ENCODE peak calls at places on chromosomes 11 and 22, in four cellular contexts. S is SK-N-SH, U is GM12878, V is K562. Y is an unnamed sample.

GRCh38 chr11:112212710-112213109 is 13.5 kb upstream of the PTS start:
- DNase-seq in V (no peak), S (no peak), U (no peak), Y (no peak)

GRCh38 chr22:44684506-44685383 is 17.3 kb upstream of the PRR5 start:
- DNase-seq in S (peak), U (peak), V (peak), Y (peak)

GRCh38 chr11:34680918-34681554 is 60.1 kb downstream of the EHF start:
- DNase-seq in V (no peak), U (no peak), S (no peak), Y (no peak)

GRCh38 chr11:68678031-68678441 is 6.3 kb upstream of the GAL start:
- DNase-seq in V (no peak), S (no peak), U (no peak), Y (no peak)

GRCh38 chr11:125036933-125037332 is 26.2 kb upstream of the SLC37A2 start:
- DNase-seq in V (no peak), U (no peak), S (no peak), Y (no peak)

GRCh38 chr11:30889116-30889765 is 303.1 kb upstream of the MPPED2 start:
- DNase-seq in S (no peak), V (no peak), U (no peak), Y (no peak)

GRCh38 chr11:107791343-107792048 is 67.1 kb downstream of the SLC35F2 start:
- DNase-seq in U (no peak), S (no peak), V (no peak), Y (no peak)

GRCh38 chr22:49213731-49214352 is 613.8 kb downstream of the BRD1 start:
- DNase-seq in U (no peak), V (no peak), S (no peak), Y (peak)

GRCh38 chr11:110296226-110297081 is at the start of gene RDX:
- DNase-seq in V (peak), U (no peak), S (peak), Y (peak)

GRCh38 chr11:67517784-67518552 is 5.3 kb downstream of the CABP2 start:
- DNase-seq in V (no peak), U (no peak), S (no peak), Y (no peak)

GRCh38 chr11:116590844-116591575 is 181.8 kb downstream of the BUD13 start:
- DNase-seq in V (no peak), S (no peak), U (no peak), Y (no peak)

GRCh38 chr22:45804986-45805325 is 133.3 kb downstream of the ATXN10 start:
- DNase-seq in S (no peak), U (no peak), V (no peak), Y (no peak)

GRCh38 chr11:63564056-63564784 is 1.0 kb upstream of the PLAAT2 start:
- DNase-seq in U (peak), V (no peak), S (no peak), Y (no peak)

GRCh38 chr22:39240841-39241631 is 3.7 kb downstream of the PDGFB start:
- DNase-seq in U (no peak), S (no peak), V (no peak), Y (no peak)

GRCh38 chr11:36540998-36541397 is 26.8 kb upstream of the RAG1 start:
- DNase-seq in V (peak), U (peak), S (peak), Y (peak)

GRCh38 chr11:87266751-87267150 is 229.0 kb downstream of the TMEM135 start:
- DNase-seq in U (no peak), V (peak), S (no peak), Y (no peak)

GRCh38 chr11:6646040-6646439 is 9.6 kb downstream of the DCHS1 start:
- DNase-seq in S (no peak), V (peak), U (no peak), Y (no peak)

GRCh38 chr22:28711820-28712777 is 29.5 kb downstream of the CHEK2 start:
- DNase-seq in S (no peak), U (no peak), V (peak), Y (no peak)

GRCh38 chr22:24893341-24894070 is 53.0 kb downstream of the LHFPL7 start:
- DNase-seq in U (no peak), V (no peak), S (no peak), Y (no peak)

GRCh38 chr22:24894998-24895397 is 51.5 kb downstream of the LHFPL7 start:
- DNase-seq in S (peak), U (no peak), V (no peak), Y (peak)

DNA sequence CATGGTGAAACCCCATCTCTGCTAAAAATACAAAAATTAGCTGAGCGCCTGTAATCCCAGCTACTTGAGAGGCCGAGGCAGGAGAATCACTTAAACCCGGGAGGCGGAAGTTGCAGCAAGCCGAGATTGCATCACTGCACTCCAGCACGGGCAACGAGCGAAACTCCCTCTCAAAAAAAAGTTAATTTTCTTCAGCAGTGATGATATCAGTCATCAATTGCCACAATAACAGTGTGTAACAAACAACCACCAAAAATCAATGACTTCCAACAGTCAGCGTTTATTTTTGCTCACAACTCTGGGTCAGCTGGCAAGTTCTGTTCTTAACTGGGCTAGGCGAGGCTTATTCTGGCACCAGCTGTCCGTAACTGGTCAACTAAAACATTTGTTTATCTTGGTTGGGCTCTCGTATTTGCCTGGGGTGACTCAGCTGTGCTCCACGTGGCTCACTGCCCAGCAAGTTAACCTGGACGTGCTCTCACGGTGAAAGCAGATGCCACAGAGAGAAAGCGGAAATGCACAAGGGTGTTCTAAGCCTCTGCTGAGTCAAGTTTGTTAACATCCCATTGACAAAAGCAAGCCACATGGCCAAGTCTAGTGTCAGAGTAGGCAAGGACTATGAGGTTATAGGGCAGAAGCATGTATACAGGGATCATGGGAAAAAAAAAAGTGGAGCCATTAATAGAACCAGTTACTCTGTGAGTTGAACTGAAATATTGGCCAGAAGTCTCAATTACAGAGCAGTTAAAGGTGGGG is 52.1 kb downstream of the LHFPL7 start:
- DNase-seq in U (no peak), S (peak), V (no peak), Y (no peak)
- TF ChIP-seq USF1 in U (no peak), S (peak), V (peak), Y (no peak)

GRCh38 chr11:27913650-27914049 is 194.3 kb downstream of the KIF18A start:
- DNase-seq in V (no peak), U (no peak), S (no peak), Y (no peak)
- TF ChIP-seq USF1 in V (no peak), U (no peak), S (no peak), Y (no peak)

DNA sequence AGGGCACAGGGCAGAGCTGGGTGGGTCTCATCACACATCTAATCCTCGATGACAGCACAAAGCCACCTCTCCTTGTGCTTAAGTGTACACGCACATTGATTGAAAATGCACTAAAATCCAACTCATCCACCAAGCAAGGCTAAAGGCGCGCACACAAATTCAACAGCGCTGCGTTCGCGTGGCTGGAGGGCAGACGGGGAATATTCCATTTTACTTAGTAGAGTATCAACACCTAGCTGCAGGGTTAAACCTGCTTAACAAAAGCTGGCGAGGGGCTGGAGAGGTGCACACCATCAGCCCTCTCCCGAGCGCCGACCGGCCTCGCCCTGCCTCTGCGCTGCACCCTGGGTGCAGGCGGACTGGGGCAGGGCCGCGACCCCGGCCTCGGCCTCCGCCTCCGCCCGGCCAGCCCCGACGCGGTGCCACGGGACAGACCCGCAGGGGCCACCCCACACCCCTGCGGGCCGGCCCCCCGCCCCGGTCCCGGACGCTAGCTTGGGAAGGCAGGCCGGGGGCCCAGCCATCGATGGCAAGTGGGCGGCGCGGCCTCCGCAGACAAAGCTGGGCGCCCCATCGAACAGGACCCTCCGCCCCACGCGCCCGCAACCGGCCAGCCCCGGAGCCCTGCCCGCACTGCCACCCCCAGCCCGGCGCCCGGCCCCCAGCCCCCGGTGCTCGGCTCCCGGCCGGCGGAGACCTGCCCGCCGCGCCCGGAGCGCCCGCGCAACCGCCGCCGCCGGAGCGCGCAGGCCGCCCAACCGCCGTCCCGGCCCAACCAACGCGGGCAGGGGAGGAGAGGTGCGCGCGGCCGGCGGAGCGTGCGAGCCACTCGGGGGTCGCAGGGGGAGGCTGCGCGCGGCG is 914 bp downstream of the PRDM10 start:
- DNase-seq in S (no peak), V (no peak), U (no peak), Y (peak)
- TF ChIP-seq USF1 in S (no peak), V (no peak), U (no peak), Y (no peak)

DNA sequence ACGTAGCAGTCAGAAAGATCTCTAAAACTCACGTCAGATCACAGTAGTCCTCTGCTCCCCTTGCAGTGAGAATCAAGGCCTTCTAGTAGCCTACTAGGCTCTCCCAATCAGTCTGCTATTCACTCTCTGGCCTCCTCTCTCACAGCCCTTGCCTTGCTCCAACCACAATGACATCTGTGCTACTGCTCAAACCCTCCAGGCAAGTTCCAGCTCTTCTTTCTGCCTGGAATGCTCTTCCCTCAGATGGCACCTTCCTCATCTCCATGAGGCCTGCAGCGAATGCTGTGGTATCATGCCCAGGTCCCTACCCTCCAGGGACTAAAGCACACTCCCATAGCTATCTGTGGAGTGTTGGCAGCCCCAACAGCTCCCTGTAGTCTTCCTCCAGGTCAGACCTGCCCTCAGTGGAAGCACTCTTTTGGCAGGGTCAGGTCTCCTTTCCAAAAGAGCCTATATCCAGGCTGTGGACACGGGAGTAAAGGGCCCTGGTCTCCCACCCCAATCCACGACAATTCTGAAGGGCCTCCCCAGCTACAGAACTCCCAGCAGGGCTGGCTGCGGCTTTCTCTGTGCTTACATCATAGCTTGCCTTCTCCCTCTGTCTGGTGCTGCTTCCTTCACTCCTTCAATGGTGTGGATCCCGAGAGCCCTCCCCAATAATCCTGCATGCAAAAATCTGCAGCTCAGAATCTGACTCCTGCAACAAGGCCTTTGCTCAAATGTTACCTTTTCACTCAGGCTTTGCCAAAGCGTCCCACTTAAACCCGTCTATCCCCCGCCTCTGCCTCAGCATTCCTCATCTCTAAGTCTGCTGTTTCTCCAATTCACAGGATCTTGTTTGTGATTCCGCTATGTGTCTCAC is 8.9 kb downstream of the HIRA start:
- DNase-seq in U (no peak), S (no peak), V (no peak), Y (no peak)
- TF ChIP-seq USF1 in U (no peak), S (no peak), V (no peak), Y (no peak)

DNA sequence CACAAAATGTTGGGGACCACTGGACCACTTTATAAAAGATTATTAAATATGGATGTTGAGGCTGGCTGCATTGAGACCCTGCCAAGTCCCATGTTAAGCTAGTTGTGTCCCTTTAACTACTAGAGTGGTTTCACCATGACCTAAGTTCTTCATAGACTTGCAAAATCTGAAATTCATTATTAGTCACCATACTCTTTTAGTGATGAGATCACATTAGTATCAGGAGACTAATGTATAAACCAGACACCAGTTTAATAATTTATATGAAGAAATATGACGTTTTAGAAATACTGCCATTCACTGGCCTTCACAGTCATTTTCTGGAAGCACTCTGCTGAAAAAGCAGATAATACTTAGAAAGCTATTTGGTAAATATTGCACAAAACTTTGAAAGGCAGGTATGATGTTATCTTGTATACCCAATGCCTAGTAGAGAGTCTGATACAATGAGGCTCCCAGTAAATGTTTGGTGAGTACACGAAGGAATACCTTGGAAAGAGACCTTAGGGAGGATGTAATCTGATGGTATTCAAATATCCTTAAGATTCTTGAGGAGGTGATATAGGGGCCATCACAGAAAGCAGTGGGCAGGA is 728.2 kb upstream of the ANO5 start:
- DNase-seq in U (no peak), V (no peak), S (no peak), Y (no peak)
- TF ChIP-seq USF1 in U (no peak), V (no peak), S (no peak), Y (no peak)

DNA sequence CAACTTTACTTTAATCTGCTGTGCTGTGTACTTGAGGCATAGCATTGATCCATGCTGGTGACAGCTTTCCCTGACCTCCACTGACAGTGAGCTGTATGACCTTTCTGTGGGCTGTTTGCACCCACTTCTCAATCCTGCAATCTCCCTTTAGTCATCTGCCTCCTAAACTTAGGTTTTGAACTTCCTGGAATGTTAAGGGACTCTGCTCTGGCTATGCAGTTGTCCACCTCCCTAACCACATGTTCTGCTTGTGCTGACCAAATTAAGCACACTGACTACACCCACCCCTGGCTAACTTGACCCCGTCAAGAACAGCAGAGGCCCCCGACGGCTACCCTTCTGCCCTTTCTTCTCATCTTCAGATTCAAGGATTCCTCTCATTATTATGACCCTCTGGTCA is 89.1 kb upstream of the NTM start:
- DNase-seq in V (no peak), U (no peak), S (no peak), Y (no peak)
- TF ChIP-seq USF1 in V (no peak), U (no peak), S (no peak), Y (no peak)

GRCh38 chr11:115238086-115238485 is 266.1 kb downstream of the CADM1 start:
- DNase-seq in S (no peak), V (no peak), U (no peak), Y (no peak)
- TF ChIP-seq USF1 in S (no peak), V (no peak), U (no peak), Y (no peak)

DNA sequence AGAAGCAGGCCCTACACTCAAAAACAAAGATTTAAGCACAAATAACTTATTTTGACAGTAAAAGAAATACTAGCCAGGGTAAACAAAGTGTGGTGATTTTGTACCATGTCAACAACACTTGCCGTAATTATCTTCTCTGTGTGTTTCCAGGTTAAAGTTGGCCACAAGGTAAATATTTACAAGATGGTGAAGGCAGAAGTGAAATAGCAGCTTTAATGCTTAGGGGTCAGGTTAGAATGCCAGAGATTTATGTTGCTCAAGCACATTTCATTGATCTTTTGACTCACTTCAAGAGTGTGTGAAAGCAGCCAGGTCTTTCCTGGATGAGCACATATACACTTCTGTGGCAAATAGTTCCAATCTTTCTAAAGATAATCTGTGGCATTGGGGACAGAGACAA is 270.2 kb upstream of the LUZP2 start:
- DNase-seq in V (no peak), S (no peak), U (no peak), Y (no peak)
- TF ChIP-seq USF1 in V (no peak), S (no peak), U (no peak), Y (no peak)

GRCh38 chr11:119422505-119423416 is at the start of gene THY1:
- DNase-seq in V (no peak), U (no peak), S (peak), Y (peak)
- TF ChIP-seq USF1 in V (no peak), U (no peak), S (no peak), Y (no peak)